ENCODE peak calls at places on chromosomes 2 and 18, in four cellular contexts. E, Z, N and H are unnamed samples.

GRCh38 chr2:45812039-45812500 is 160.6 kb downstream of the PRKCE start:
- DNase-seq in E (no peak), Z (no peak), N (no peak), H (peak; percentile 31)

GRCh38 chr2:9813312-9814128 is 29.8 kb upstream of the TAF1B start:
- DNase-seq in E (peak; percentile 73), Z (no peak), N (peak; percentile 56), H (peak; percentile 77)

GRCh38 chr2:108571262-108571661 is 37.0 kb downstream of the LIMS1 start:
- DNase-seq in E (no peak), Z (no peak), N (no peak), H (no peak)

GRCh38 chr2:127893033-127893432 is 7.3 kb upstream of the AMMECR1L start:
- DNase-seq in E (peak; percentile 46), Z (peak; percentile 66), N (no peak), H (no peak)

GRCh38 chr18:3595282-3596273 is 145.6 kb downstream of the TGIF1 start:
- DNase-seq in E (peak; percentile 82), Z (no peak), N (peak; percentile 92), H (peak; percentile 78)

GRCh38 chr18:49055787-49056186 is 105.0 kb upstream of the SMAD7 start:
- DNase-seq in E (peak; percentile 43), Z (peak; percentile 79), N (no peak), H (peak; percentile 94)

GRCh38 chr2:84889332-84889731 is 8.4 kb upstream of the TRABD2A start:
- DNase-seq in E (no peak), Z (no peak), N (no peak), H (no peak)

GRCh38 chr2:20560011-20560410 is 90.9 kb downstream of the HS1BP3 start:
- DNase-seq in E (no peak), Z (no peak), N (no peak), H (no peak)

GRCh38 chr18:67192535-67192934 is 324.0 kb downstream of the DSEL start:
- DNase-seq in E (no peak), Z (no peak), N (no peak), H (no peak)

GRCh38 chr2:158984554-158985207 is 16.2 kb downstream of the TANC1 start:
- DNase-seq in E (no peak), Z (no peak), N (no peak), H (no peak)

GRCh38 chr2:233002829-233003657 is 10.0 kb downstream of the NGEF start:
- DNase-seq in E (no peak), Z (no peak), N (no peak), H (no peak)

GRCh38 chr2:66925128-66925527 is 472.0 kb upstream of the ETAA1 start:
- DNase-seq in E (no peak), Z (no peak), N (no peak), H (no peak)

GRCh38 chr2:3870222-3870621 is 166.8 kb downstream of the DCDC2C start:
- DNase-seq in E (no peak), Z (no peak), N (no peak), H (no peak)

GRCh38 chr2:141508806-141509595 is 621.8 kb downstream of the LRP1B start:
- DNase-seq in E (no peak), Z (no peak), N (no peak), H (no peak)

GRCh38 chr2:104368089-104368488 is 485.8 kb upstream of the POU3F3 start:
- DNase-seq in E (no peak), Z (no peak), N (no peak), H (no peak)

GRCh38 chr18:77380695-77381094 is 131.0 kb downstream of the GALR1 start:
- DNase-seq in E (no peak), Z (no peak), N (no peak), H (no peak)

GRCh38 chr2:207876834-207877535 is 107.3 kb upstream of the FZD5 start:
- DNase-seq in E (no peak), Z (no peak), N (no peak), H (no peak)
- TF ChIP-seq CTCF in E (no peak), Z (no peak), N (no peak), H (no peak)

DNA sequence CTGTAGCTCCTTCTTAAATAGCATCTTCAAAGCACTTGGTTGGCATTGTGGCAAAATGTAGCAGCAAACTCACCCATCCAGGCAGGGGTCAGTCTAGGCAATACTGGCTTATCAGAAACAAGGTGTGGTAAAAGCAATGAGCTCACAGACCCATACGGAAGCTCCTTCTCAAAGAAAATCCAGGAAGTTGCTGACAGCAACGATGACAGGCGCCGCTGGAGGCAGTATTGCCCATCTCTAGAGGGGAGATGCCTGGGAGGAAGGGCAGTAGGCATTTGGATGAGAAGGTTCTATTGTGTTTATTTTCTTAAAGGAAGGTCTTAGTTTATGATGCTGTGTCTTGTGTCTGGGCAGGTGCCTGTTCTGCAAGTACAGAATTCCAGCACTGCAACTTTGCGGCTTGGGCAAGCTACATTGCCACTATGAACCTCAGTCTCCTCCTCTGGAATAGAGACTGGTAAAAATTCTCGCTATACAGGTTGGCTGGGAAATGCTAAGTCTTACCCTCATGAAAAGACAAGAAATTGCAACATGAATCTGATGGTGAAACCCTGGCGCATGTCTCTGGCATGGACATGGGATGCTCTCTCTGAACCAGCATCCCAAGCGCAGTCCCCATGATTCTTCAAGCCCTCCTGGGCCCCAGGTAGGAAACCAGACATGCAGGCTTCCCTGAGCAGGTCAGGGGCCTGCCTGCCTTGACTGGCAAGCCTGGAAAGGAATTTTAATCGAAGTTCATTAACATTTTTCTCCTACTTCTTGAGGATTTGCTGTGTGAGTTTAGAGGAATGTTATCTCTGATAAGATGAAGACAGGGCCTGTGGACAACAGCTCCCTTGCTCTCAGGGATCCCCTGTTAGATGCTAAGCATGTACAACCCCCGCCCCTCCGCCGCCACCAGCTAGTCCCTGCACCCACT is 156.0 kb downstream of the TFCP2L1 start:
- DNase-seq in E (peak; percentile 31), Z (no peak), N (peak; percentile 45), H (peak; percentile 64)
- TF ChIP-seq CTCF in E (peak; percentile 45), Z (peak; percentile 36), N (peak; percentile 62), H (peak; percentile 81)

DNA sequence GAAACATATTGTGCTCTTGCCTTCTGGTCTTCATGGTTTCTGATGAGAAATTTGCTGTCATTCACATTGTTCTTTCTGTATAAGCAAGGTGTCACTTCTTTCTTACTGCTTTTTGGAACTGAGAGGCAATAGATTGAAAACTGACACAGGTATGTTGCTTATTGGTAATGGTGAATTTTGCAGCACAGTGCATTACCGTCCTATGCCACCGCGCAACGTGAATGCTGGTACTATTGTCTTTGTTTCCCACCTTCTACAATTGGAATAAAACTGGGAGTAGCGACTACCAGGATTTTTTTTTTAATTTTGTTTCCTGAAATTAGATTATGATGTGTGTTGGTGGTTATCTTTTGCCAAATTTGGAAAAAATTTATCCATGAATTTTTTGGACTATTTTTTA is 11.4 kb downstream of the XIRP2 start:
- DNase-seq in E (no peak), Z (no peak), N (no peak), H (no peak)
- TF ChIP-seq CTCF in E (no peak), Z (no peak), N (no peak), H (no peak)

DNA sequence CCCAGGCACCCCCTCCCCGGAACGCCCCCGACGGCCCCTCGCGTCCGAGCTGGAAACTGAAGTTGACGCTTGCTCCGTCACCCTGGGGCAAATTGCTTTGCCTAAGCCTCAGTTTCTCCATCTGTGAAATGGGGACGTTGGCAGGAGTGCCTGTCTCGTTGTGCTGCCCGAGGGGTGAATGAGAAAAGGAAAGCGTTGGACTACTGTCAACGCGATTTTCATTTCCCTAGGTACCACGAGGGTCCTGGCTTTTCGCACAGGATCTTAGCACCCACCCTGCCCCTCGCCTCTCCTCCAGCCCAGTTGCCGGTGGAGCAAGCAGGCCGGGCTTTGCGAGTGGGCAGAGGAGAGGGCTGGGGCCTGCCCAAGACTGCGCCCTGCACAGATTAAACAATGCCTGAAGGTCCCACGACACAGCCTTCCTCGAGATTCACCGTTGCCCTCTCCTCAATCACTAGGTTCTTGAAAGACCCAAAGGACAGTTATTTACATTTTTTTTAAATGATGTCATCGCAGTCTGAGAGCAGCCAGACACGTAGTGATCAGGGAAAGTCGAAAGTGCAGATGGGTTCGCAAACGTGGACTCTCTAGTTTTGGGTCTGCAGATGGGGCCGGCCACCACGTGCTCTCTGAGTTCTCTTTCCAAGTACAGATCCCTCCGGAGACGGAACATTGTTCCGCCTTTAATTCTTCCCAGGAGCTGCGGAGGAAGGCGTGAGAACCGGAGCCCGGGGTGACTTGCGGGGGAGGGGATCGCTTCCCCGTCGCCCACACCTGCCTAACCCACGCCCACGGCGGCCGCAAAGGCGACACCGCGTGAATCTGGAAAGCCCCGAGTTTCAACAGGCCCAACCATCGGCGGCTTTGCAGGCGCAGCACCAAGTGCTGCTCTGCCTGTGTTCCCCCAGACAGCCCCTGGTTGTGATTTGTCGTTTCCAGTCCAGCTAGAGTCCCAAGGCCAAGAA is 54.1 kb downstream of the PKDCC start:
- DNase-seq in E (peak; percentile 94), Z (peak; percentile 81), N (peak; percentile 71), H (no peak)
- TF ChIP-seq CTCF in E (no peak), Z (no peak), N (peak; percentile 17), H (no peak)

GRCh38 chr2:44470151-44470550 is 108.4 kb downstream of the CAMKMT start:
- DNase-seq in E (no peak), Z (no peak), N (no peak), H (no peak)
- TF ChIP-seq CTCF in E (no peak), Z (no peak), N (no peak), H (no peak)

GRCh38 chr2:96547203-96547641 is 10.7 kb downstream of the ARID5A start:
- DNase-seq in E (no peak), Z (no peak), N (no peak), H (no peak)

GRCh38 chr2:96546797-96547196 is 10.2 kb downstream of the ARID5A start:
- DNase-seq in E (no peak), Z (no peak), N (no peak), H (no peak)

GRCh38 chr2:96546321-96546720 is 9.8 kb downstream of the ARID5A start:
- DNase-seq in E (no peak), Z (no peak), N (no peak), H (no peak)

GRCh38 chr2:96548558-96549465 is 12.3 kb downstream of the ARID5A start:
- DNase-seq in E (no peak), Z (no peak), N (no peak), H (no peak)

DNA sequence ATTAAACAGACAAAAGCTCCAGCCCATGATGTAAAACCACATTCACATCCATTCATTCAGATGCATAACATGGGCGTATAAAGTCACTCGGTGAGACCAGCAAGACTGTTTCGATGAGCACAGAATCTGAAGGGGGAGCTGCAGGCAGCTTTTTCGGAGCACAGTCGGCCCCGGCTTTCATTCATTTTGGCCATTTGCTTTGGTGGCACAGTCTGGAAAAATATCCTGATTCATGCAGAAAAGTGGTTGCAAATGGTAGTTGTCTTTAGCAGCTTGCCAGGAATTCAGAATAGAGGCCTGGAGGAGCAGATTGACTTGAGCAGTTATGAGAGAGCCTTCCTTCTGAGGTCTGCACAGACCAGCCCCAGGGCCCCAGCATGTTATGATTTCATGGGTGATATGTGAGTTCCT is 11.2 kb downstream of the ARID5A start:
- DNase-seq in E (no peak), Z (no peak), N (no peak), H (no peak)
- TF ChIP-seq CTCF in E (no peak), Z (no peak), N (no peak), H (no peak)

GRCh38 chr2:95023222-95023597 is 2.3 kb upstream of the MAL start:
- DNase-seq in E (peak; percentile 76), Z (no peak), N (peak; percentile 32), H (peak; percentile 12)
- TF ChIP-seq CTCF in E (peak; percentile 60), Z (no peak), N (peak; percentile 67), H (no peak)